ENCODE peak calls at places on chromosomes 5 and 9, in nine cellular contexts. T is activated T-cell treated with anti-CD3 and anti-CD28 coated beads, Interleukin-2, amount 50 U/mL, for 72 hours; W is cardiac muscle cell; N is keratinocyte; V is GM12892; U is astrocyte of the hippocampus; Q is HTR-8/SVneo; P is nephron progenitor cell; M is activated T-helper 2 cell treated with anti-CD3 and anti-CD28 coated beads, Interferon-gamma antibody, Interleukin-2, Interleukin-4, amounts not matched to agents 10 μg/mL and 5 μg/mL and 100 μg/mL, durations not matched to agents 14 hours and 24 hours and 36 hours. F is an unnamed sample.
A peak's percentile ranks its signal among the peaks of the same experiment; 100 is the strongest.

GRCh38 chr5:7754997-7755596 is 95.8 kb downstream of the CFAP90 start:
- DNase-seq in V (no peak), P (peak; percentile 78), T (peak; percentile 45), M (peak; percentile 24), U (peak; percentile 76), W (peak; percentile 47), N (peak; percentile 13), Q (peak; percentile 47), F (peak; percentile 36)

GRCh38 chr5:180816608-180817534 is 14.3 kb upstream of the MGAT1 start:
- DNase-seq in Q (no peak), P (peak; percentile 52), U (peak; percentile 45), M (no peak), N (no peak), W (peak; percentile 78), V (no peak), T (no peak), F (peak; percentile 87)

GRCh38 chr9:120387257-120387999 is 192.5 kb downstream of the CDK5RAP2 start:
- DNase-seq in W (no peak), M (no peak), N (no peak), V (no peak), U (no peak), T (no peak), P (no peak), Q (no peak), F (no peak)

GRCh38 chr5:19264821-19265220 is 723.2 kb downstream of the CDH18 start:
- DNase-seq in V (no peak), Q (no peak), U (no peak), N (no peak), P (no peak), M (no peak), T (no peak), W (no peak), F (no peak)

GRCh38 chr9:131695366-131696162 is 44.3 kb downstream of the RAPGEF1 start:
- DNase-seq in V (no peak), M (no peak), N (no peak), P (no peak), T (no peak), Q (no peak), U (no peak), W (no peak), F (no peak)

GRCh38 chr5:141172381-141173204 is at the start of gene PCDHB7:
- DNase-seq in M (no peak), N (no peak), V (no peak), U (peak; percentile 33), Q (no peak), T (no peak), P (peak; percentile 29), W (peak; percentile 18), F (peak; percentile 32)

GRCh38 chr9:117723986-117724654 is 19.9 kb downstream of the TLR4 start:
- DNase-seq in Q (no peak), W (no peak), T (no peak), U (no peak), N (no peak), V (no peak), M (no peak), P (no peak), F (no peak)

GRCh38 chr5:59180515-59180914 is 597.6 kb downstream of the RAB3C start:
- DNase-seq in P (no peak), V (no peak), N (no peak), U (no peak), M (no peak), W (no peak), Q (no peak), T (no peak), F (no peak)

GRCh38 chr9:13386935-13387667 is 107.6 kb upstream of the MPDZ start:
- DNase-seq in W (peak; percentile 96), P (no peak), N (no peak), M (no peak), U (peak; percentile 91), V (no peak), Q (no peak), T (no peak), F (no peak)

F was measured in HAP-1.